ENCODE peak calls at places on chromosome 19, in five cellular contexts. F, J, H, R and Z are unnamed samples.

GRCh38 chr19:45496349-45496953 is 396 bp downstream of the RTN2 start:
- DNase-seq in R (no peak), H (no peak), J (no peak), F (no peak), Z (no peak)

GRCh38 chr19:34184880-34185491 is 12.7 kb downstream of the LSM14A start:
- DNase-seq in R (no peak), F (peak), J (no peak), H (no peak), Z (no peak)

GRCh38 chr19:55133639-55134444 is 15.2 kb downstream of the TNNT1 start:
- DNase-seq in F (no peak), J (no peak), R (no peak), H (no peak), Z (no peak)

GRCh38 chr19:47122359-47123335 is 8.0 kb upstream of the SAE1 start:
- DNase-seq in R (no peak), J (no peak), F (peak), H (no peak), Z (no peak)

GRCh38 chr19:23817519-23817918 is 58.8 kb upstream of the ZNF681 start:
- DNase-seq in R (no peak), H (peak), F (peak), J (no peak), Z (no peak)

GRCh38 chr19:31353826-31354225 is 4.6 kb upstream of the TSHZ3 start:
- DNase-seq in J (no peak), H (no peak), R (no peak), F (no peak), Z (no peak)

GRCh38 chr19:19417618-19418270 is 12.3 kb downstream of the GATAD2A start:
- DNase-seq in R (no peak), J (no peak), H (no peak), F (no peak), Z (no peak)

GRCh38 chr19:38142176-38143035 is 81.6 kb downstream of the DPF1 start:
- DNase-seq in J (peak), F (peak), H (peak), R (no peak), Z (no peak)

GRCh38 chr19:31347828-31348314 is 1.4 kb downstream of the TSHZ3 start:
- DNase-seq in R (no peak), F (peak), H (no peak), J (peak), Z (no peak)

GRCh38 chr19:41695745-41696144 is 7.7 kb upstream of the CEACAM7 start:
- DNase-seq in J (no peak), R (no peak), F (no peak), H (no peak), Z (peak)

GRCh38 chr19:43265664-43266025 is 3.7 kb downstream of the PSG9 start:
- DNase-seq in H (no peak), F (no peak), R (no peak), J (no peak), Z (no peak)

GRCh38 chr19:56751078-56751489 is 79.5 kb upstream of the ZNF835 start:
- DNase-seq in F (no peak), J (no peak), H (no peak), R (no peak), Z (peak)

GRCh38 chr19:14368011-14368513 is 13.2 kb upstream of the ADGRE5 start:
- DNase-seq in J (no peak), F (no peak), R (no peak), H (no peak), Z (no peak)

GRCh38 chr19:54030895-54031586 is 32.7 kb downstream of the VSTM1 start:
- DNase-seq in H (no peak), J (no peak), R (no peak), F (peak), Z (no peak)

GRCh38 chr19:45865269-45865948 is 1.3 kb downstream of the FOXA3 start:
- DNase-seq in F (no peak), H (no peak), J (no peak), R (no peak), Z (no peak)

GRCh38 chr19:54893406-54893805 is 12.5 kb upstream of the NCR1 start:
- DNase-seq in F (no peak), J (no peak), H (no peak), R (no peak), Z (no peak)

GRCh38 chr19:9848761-9849160 is 13.6 kb downstream of the PIN1 start:
- DNase-seq in R (no peak), H (no peak), F (no peak), J (no peak), Z (no peak)

GRCh38 chr19:32287086-32287485 is 58.3 kb upstream of the ZNF507 start:
- DNase-seq in R (no peak), F (peak), H (no peak), J (no peak), Z (no peak)

GRCh38 chr19:16778796-16779411 is 50.3 kb upstream of the SIN3B start:
- DNase-seq in F (peak), J (peak), H (peak), R (peak), Z (no peak)

GRCh38 chr19:33064778-33065550 is at the start of gene RHPN2:
- DNase-seq in R (no peak), J (no peak), F (peak), H (peak), Z (peak)

GRCh38 chr19:46495789-46496099 is at the start of gene PNMA8B:
- DNase-seq in F (peak), R (no peak), J (no peak), H (no peak), Z (peak)

GRCh38 chr19:10104130-10104513 is 1.6 kb upstream of the ANGPTL6 start:
- DNase-seq in F (no peak), H (no peak), R (no peak), J (no peak), Z (no peak)

GRCh38 chr19:37484406-37485115 is 15.4 kb downstream of the ZNF570 start:
- DNase-seq in R (no peak), J (no peak), F (peak), H (no peak), Z (no peak)

GRCh38 chr19:8423821-8424223 is 10.7 kb downstream of the MARCHF2 start:
- DNase-seq in R (peak), F (peak), H (no peak), J (peak), Z (peak)

GRCh38 chr19:33797821-33798633 is 1.4 kb downstream of the KCTD15 start:
- DNase-seq in H (no peak), J (no peak), R (no peak), F (peak), Z (no peak)

GRCh38 chr19:56138069-56138468 is 3.0 kb upstream of the ZNF444 start:
- DNase-seq in H (no peak), J (no peak), F (peak), R (no peak), Z (no peak)

GRCh38 chr19:33580645-33581037 is 41.1 kb upstream of the CHST8 start:
- DNase-seq in J (no peak), F (no peak), H (no peak), R (no peak), Z (no peak)

GRCh38 chr19:23294141-23294540 is 43.9 kb upstream of the ZNF724 start:
- DNase-seq in H (no peak), F (no peak), J (no peak), R (no peak), Z (no peak)

GRCh38 chr19:42301646-42302204 is at the start of gene PRR19:
- DNase-seq in R (no peak), J (no peak), F (no peak), H (no peak), Z (no peak)

GRCh38 chr19:47106819-47107200 is 6.8 kb downstream of the ZC3H4 start:
- DNase-seq in J (no peak), H (no peak), F (peak), R (no peak), Z (no peak)

GRCh38 chr19:10289167-10289835 is 451 bp upstream of the ICAM5 start:
- DNase-seq in F (peak), J (no peak), H (peak), R (no peak), Z (peak)

GRCh38 chr19:38577826-38578225 is 39.9 kb downstream of the MAP4K1 start:
- DNase-seq in J (no peak), R (no peak), F (no peak), H (no peak), Z (no peak)

GRCh38 chr19:52142001-52142595 is 2.4 kb upstream of the ZNF616 start:
- DNase-seq in F (no peak), H (no peak), J (no peak), R (no peak), Z (no peak)

GRCh38 chr19:31451686-31452325 is 102.6 kb upstream of the TSHZ3 start:
- DNase-seq in R (no peak), H (no peak), F (peak), J (no peak), Z (peak)

GRCh38 chr19:22625266-22626035 is 8.7 kb upstream of the ZNF492 start:
- DNase-seq in H (no peak), R (no peak), J (no peak), F (no peak), Z (peak)

GRCh38 chr19:32858155-32858554 is 11.4 kb downstream of the SLC7A9 start:
- DNase-seq in F (no peak), J (no peak), H (no peak), R (no peak), Z (no peak)

GRCh38 chr19:30733826-30734550 is 361.8 kb downstream of the ZNF536 start:
- DNase-seq in H (no peak), F (no peak), J (peak), R (no peak), Z (no peak)

GRCh38 chr19:15304140-15304705 is 28.1 kb downstream of the BRD4 start:
- DNase-seq in H (no peak), R (no peak), J (no peak), F (no peak), Z (no peak)

GRCh38 chr19:44909775-44910174 is 4.2 kb downstream of the APOE start:
- DNase-seq in F (no peak), R (no peak), H (no peak), J (no peak), Z (no peak)

GRCh38 chr19:1131718-1132552 is 28.1 kb downstream of the GPX4 start:
- DNase-seq in R (no peak), H (peak), F (peak), J (peak), Z (no peak)

GRCh38 chr19:35389192-35389861 is 18.5 kb downstream of the GPR42 start:
- DNase-seq in R (no peak), H (no peak), F (no peak), J (no peak), Z (peak)
- TF ChIP-seq CTCF in R (no peak), H (no peak), F (no peak), J (no peak), Z (no peak)

GRCh38 chr19:35316560-35316959 is 12.4 kb upstream of the CD22 start:
- DNase-seq in R (no peak), J (no peak), H (no peak), F (no peak), Z (no peak)

GRCh38 chr19:35314858-35315470 is 14.0 kb upstream of the CD22 start:
- DNase-seq in F (no peak), H (no peak), J (no peak), R (no peak), Z (no peak)

GRCh38 chr19:35317464-35318043 is 11.4 kb upstream of the CD22 start:
- DNase-seq in F (no peak), R (no peak), J (peak), H (no peak), Z (no peak)

GRCh38 chr19:35314031-35314430 is 15.0 kb upstream of the CD22 start:
- DNase-seq in J (no peak), F (no peak), H (no peak), R (no peak), Z (no peak)

DNA sequence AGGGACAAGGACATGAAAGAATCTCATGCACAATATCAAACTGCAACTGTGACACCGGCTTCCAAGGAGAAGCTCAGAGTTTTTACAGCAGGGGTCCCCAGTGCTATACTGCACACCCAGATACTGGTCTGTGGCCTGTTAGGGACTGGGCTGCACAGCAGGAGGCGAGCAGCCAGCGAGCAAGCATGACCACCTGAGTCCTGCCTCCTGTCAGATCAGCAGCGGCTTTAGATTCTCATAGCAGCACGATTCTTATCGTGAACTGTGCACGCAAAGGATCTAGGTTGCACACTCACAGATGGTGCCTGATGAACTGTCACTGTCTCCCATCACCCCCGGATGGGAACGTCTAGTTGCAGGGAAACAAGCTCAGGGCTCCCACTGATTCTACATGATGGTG is 13.1 kb upstream of the CD22 start:
- DNase-seq in F (no peak), H (no peak), R (no peak), J (no peak), Z (no peak)
- TF ChIP-seq CTCF in F (no peak), H (no peak), R (no peak), J (no peak), Z (no peak)

GRCh38 chr19:7342143-7342542 is 6.6 kb upstream of the ARHGEF18 start:
- DNase-seq in H (no peak), R (no peak), J (no peak), F (no peak), Z (no peak)

GRCh38 chr19:7349961-7350711 is 1.4 kb downstream of the ARHGEF18 start:
- DNase-seq in R (no peak), F (no peak), J (no peak), H (peak), Z (no peak)

GRCh38 chr19:7349231-7349591 is 474 bp downstream of the ARHGEF18 start:
- DNase-seq in F (no peak), H (no peak), J (no peak), R (no peak), Z (no peak)

GRCh38 chr19:7348587-7349230 is at the start of gene ARHGEF18:
- DNase-seq in R (no peak), F (no peak), H (peak), J (no peak), Z (no peak)

DNA sequence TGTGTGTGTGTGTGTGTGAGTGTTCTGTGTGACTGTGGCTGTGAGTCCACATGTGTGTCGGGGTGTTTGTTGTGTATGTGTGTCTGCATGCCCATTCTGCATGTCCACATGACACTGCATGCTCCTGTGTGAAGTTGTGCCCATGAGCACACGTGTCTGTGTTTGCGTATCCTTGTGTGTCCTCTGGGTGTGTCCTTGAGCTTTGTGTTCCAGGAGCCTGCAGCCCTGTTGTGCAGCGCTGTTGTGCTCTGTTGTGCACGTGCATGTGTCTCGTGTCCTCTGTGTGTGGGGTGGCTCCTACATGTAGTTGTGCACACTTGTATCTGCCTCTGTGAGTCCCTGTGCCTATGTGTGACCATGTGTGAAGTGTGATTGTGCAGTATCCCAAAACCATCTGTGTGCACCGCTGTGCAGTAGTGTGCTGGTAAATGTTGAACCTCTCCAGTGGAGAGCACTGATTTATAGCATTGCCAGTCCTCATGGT is 2.2 kb upstream of the ARHGEF18 start:
- DNase-seq in H (no peak), J (no peak), R (no peak), F (no peak), Z (no peak)
- TF ChIP-seq CTCF in H (no peak), J (no peak), R (no peak), F (no peak), Z (no peak)

GRCh38 chr19:12800873-12801465 is 631 bp downstream of the PRDX2 start:
- DNase-seq in J (no peak), R (no peak), F (no peak), H (no peak), Z (no peak)
- TF ChIP-seq CTCF in J (no peak), R (no peak), F (no peak), H (no peak), Z (no peak)

GRCh38 chr19:58387338-58388174 is 487 bp downstream of the RPS5 start:
- DNase-seq in H (no peak), R (no peak), J (no peak), F (no peak), Z (no peak)
- TF ChIP-seq CTCF in H (no peak), R (peak), J (no peak), F (no peak), Z (no peak)

GRCh38 chr19:13089139-13089856 is 13.4 kb downstream of the LYL1 start:
- DNase-seq in R (no peak), J (no peak), F (no peak), H (no peak), Z (no peak)
- TF ChIP-seq CTCF in R (peak), J (no peak), F (peak), H (peak), Z (peak)

GRCh38 chr19:3768748-3769099 is 3.3 kb downstream of the RAX2 start:
- DNase-seq in H (no peak), J (no peak), F (no peak), R (no peak), Z (no peak)

GRCh38 chr19:3770136-3771032 is 1.6 kb downstream of the RAX2 start:
- DNase-seq in F (no peak), R (no peak), H (no peak), J (no peak), Z (no peak)

GRCh38 chr19:3768015-3768747 is 3.8 kb downstream of the RAX2 start:
- DNase-seq in J (no peak), F (no peak), H (no peak), R (no peak), Z (no peak)

GRCh38 chr19:3771033-3771905 is 759 bp downstream of the RAX2 start:
- DNase-seq in J (no peak), H (no peak), R (no peak), F (no peak), Z (no peak)

DNA sequence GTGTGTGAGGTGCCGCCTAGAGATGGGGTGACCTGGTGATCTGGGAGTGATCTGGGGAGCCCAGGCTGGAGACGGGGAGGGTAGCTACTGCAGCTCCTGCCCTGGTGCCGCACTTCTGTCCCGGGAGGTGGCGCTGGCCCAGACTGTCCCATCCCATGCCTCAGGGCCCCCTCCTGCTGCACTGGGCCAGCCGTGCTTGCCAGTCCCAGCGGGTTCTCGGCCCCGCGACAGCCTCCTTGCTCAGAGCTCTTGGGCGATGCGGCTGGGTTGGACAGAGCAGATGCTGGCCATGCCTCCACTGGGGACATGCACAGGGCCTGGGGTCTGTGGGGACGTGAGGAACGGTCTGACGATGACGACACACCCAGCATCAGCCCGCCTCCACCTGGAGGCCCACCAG is 2.5 kb downstream of the RAX2 start:
- DNase-seq in J (no peak), H (no peak), R (no peak), F (no peak), Z (no peak)
- TF ChIP-seq CTCF in J (no peak), H (no peak), R (no peak), F (no peak), Z (no peak)

DNA sequence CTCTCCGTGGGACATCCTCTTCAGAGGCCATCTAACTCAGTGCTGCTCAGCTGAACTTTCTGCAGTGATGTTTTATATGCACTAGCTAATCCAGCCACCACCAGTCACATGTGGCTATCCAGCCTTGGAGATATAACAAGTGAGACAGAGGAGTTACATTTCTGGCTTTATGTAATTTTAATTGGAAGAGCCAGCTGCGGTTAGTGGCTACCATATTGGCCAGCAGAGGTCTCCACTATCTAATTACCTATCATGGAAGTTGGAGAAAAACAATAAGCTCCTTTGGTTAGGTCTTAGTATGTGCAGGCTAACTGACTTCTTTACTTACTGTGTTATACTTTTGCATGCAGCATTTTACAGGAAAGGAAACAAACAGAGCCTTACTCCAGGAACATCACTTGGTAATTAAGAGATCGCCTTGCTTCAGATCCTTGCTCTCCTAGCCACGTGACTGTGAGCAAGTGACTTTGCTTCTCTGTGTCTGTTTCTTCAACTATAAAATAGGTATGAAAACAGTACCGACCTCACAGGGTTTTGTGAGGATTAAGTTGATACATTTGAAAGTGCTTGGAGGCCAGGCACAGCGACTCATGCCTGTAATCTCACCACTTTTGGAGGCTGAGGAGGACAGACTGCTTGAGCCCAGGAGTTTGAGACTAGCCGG is 1.6 kb upstream of the KLK10 start:
- DNase-seq in J (peak), F (peak), H (no peak), R (no peak), Z (no peak)
- TF ChIP-seq CTCF in J (peak), F (peak), H (peak), R (peak), Z (peak)